ENCODE peak calls at places on chromosomes 3 and 15, in eight cellular contexts. B, X, U, I, A, J, D and Y are unnamed samples.

GRCh38 chr3:193744822-193745684 is 152.0 kb downstream of the OPA1 start:
- DNase-seq in X (no peak), A (no peak), J (no peak), I (peak), U (no peak), B (no peak), D (peak), Y (peak)

GRCh38 chr3:143158549-143158988 is 39.0 kb downstream of the CHST2 start:
- DNase-seq in A (no peak), I (no peak), X (no peak), B (peak), J (no peak), U (no peak), D (no peak), Y (no peak)

GRCh38 chr15:67063689-67064606 is 1.5 kb upstream of the SMAD3 start:
- DNase-seq in B (no peak), X (no peak), I (peak), D (no peak), J (no peak), A (no peak), U (peak), Y (peak)

GRCh38 chr15:60006203-60006782 is 2.2 kb downstream of the FOXB1 start:
- DNase-seq in U (peak), B (no peak), J (no peak), A (no peak), X (peak), I (peak), D (peak), Y (peak)

GRCh38 chr3:110743202-110743601 is 328.4 kb upstream of the NECTIN3 start:
- DNase-seq in D (no peak), A (no peak), I (peak), B (no peak), U (no peak), X (no peak), J (no peak), Y (peak)

GRCh38 chr15:100284701-100285100 is 57.1 kb downstream of the ADAMTS17 start:
- DNase-seq in B (no peak), A (no peak), J (no peak), D (no peak), I (no peak), X (no peak), U (peak), Y (no peak)

GRCh38 chr15:35519536-35520149 is 26.3 kb downstream of the DPH6 start:
- DNase-seq in B (no peak), I (peak), X (peak), D (peak), U (no peak), J (no peak), A (no peak), Y (peak)

GRCh38 chr3:128698211-128699011 is 27.6 kb upstream of the RAB7A start:
- DNase-seq in I (peak), X (no peak), J (peak), B (no peak), D (peak), U (peak), A (no peak), Y (peak)

GRCh38 chr3:71694358-71694999 is 30.7 kb downstream of the EIF4E3 start:
- DNase-seq in D (no peak), I (peak), A (no peak), J (no peak), U (peak), X (peak), B (no peak), Y (no peak)

GRCh38 chr15:50181206-50181982 is 602 bp upstream of the SLC27A2 start:
- DNase-seq in A (no peak), I (no peak), X (no peak), B (no peak), U (no peak), D (peak), J (no peak), Y (no peak)